ENCODE peak calls at places on chromosome 14, in ten cellular contexts. P, D, B, E, C, K, R, J, T and I are unnamed samples.

GRCh38 chr14:50524731-50525510 is 7.4 kb downstream of the MAP4K5 start:
- DNase-seq in D (no peak), K (peak), B (no peak), E (no peak), R (no peak), P (no peak), J (no peak), C (no peak), T (no peak), I (no peak)

GRCh38 chr14:93778453-93778852 is 9.8 kb downstream of the PRIMA1 start:
- DNase-seq in C (no peak), K (no peak), J (no peak), T (no peak), R (no peak), P (no peak), E (no peak), D (no peak), B (peak), I (no peak)

GRCh38 chr14:67620217-67620789 is 583 bp downstream of the ARG2 start:
- DNase-seq in D (peak), C (no peak), K (no peak), E (peak), J (no peak), B (peak), R (no peak), P (peak), T (peak), I (no peak)

GRCh38 chr14:20455355-20456300 is 602 bp downstream of the APEX1 start:
- DNase-seq in R (no peak), T (peak), B (no peak), D (peak), C (no peak), K (peak), J (peak), P (peak), E (no peak), I (no peak)

GRCh38 chr14:52080817-52081755 is 12.2 kb upstream of the NID2 start:
- DNase-seq in P (peak), B (peak), K (no peak), C (no peak), J (peak), E (no peak), R (no peak), D (peak), T (peak), I (no peak)

GRCh38 chr14:103693514-103693913 is 21.7 kb downstream of the XRCC3 start:
- DNase-seq in R (no peak), E (no peak), K (no peak), T (no peak), J (no peak), B (no peak), D (no peak), P (no peak), C (peak), I (peak)

GRCh38 chr14:68535404-68536024 is 257.4 kb downstream of the ZFP36L1 start:
- DNase-seq in B (no peak), C (no peak), J (peak), D (peak), R (no peak), P (no peak), E (no peak), T (no peak), K (no peak), I (no peak)

GRCh38 chr14:105945891-105946290 is 419.5 kb downstream of the TMEM121 start:
- DNase-seq in D (no peak), R (no peak), P (no peak), J (no peak), K (peak), E (no peak), T (no peak), B (peak), C (no peak), I (no peak)

GRCh38 chr14:75223664-75224154 is 47.3 kb upstream of the TMED10 start:
- DNase-seq in K (peak), D (no peak), T (no peak), J (no peak), B (peak), C (no peak), P (peak), R (no peak), E (peak), I (peak)

GRCh38 chr14:96434040-96434439 is 42.1 kb downstream of the AK7 start:
- DNase-seq in C (no peak), T (no peak), B (peak), P (no peak), R (no peak), K (no peak), E (no peak), D (no peak), J (no peak), I (no peak)

GRCh38 chr14:56027421-56027820 is 90.8 kb upstream of the PELI2 start:
- DNase-seq in K (no peak), P (no peak), D (no peak), E (no peak), J (no peak), B (no peak), R (no peak), T (no peak), C (no peak), I (no peak)
- TF ChIP-seq CTCF in K (no peak), P (no peak), D (no peak), E (no peak), J (no peak), B (no peak), R (no peak), T (no peak), C (no peak), I (no peak)

GRCh38 chr14:59182641-59183040 is 5.8 kb upstream of the DAAM1 start:
- DNase-seq in R (no peak), K (no peak), D (no peak), P (no peak), C (no peak), J (no peak), B (no peak), E (no peak), T (no peak), I (no peak)

GRCh38 chr14:59183150-59183549 is 5.3 kb upstream of the DAAM1 start:
- DNase-seq in D (no peak), K (no peak), E (no peak), P (no peak), R (no peak), C (no peak), T (no peak), J (no peak), B (no peak), I (no peak)

GRCh38 chr14:59186316-59186715 is 2.2 kb upstream of the DAAM1 start:
- DNase-seq in C (no peak), K (no peak), D (no peak), P (no peak), T (no peak), J (no peak), R (no peak), E (no peak), B (no peak), I (no peak)

GRCh38 chr14:59185676-59186075 is 2.8 kb upstream of the DAAM1 start:
- DNase-seq in J (no peak), R (no peak), D (no peak), P (no peak), B (no peak), E (no peak), K (no peak), C (no peak), T (no peak), I (no peak)

DNA sequence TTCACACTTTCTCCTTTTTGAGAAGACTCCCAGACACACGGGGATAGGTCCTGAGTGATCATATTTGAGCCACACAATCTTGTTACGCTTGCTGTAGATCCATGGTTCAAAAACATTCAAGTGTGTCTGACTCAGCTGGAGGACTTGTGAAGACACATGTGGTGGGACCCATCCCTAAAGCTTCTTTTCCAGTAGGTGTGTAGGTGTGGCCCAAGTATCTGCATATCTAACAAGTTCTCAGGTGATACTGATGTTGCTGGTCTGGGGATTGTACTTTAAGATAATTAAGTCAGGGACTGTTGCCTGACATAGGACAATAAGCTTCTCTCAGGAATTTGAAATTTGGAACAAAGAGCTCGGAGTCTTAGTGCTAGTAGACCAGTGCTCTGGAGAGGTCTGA is 4.1 kb upstream of the DAAM1 start:
- DNase-seq in B (no peak), T (no peak), J (no peak), D (no peak), C (no peak), P (no peak), K (no peak), R (no peak), E (no peak), I (no peak)
- H3K4me3 ChIP-seq in B (no peak), T (no peak), J (no peak), D (no peak), C (no peak), P (no peak), K (no peak), R (no peak), E (no peak), I (no peak)

DNA sequence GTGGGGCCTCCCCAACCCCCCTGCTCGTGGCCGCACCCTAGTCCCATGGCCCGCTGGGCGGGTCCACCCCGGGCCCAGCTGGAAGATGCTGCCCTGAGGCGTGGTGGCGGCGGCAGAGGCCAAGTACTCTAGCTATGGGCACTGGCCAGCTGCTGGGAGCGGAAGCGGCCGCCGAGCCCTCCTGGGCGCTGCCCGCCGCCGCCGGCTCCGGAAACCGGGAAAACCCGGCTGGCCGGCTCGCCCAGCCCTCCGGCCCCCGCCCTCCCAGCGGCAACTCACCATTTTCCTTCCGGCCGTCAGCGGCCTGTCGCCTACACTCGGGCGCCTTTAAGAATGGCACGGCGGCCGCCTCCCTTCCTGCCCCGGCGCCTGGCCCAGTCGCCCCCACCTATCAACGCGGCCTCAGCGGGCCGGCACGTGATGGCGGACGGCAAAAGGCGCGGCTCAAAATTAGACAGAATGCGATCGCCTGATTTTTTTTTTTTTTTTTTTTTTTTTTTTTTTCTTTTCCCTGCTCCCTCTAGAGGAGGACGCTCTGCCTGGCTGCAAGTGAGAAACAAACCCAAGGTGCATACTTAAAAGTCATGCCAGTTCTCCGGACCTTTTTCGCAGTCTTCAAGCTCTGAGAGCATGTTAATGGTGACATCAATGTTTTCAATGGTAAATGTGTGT is at the start of gene GMFB:
- DNase-seq in K (peak), P (peak), J (peak), E (peak), B (peak), T (peak), D (peak), R (peak), C (peak), I (peak)
- TF ChIP-seq CTCF in K (peak), P (peak), J (peak), E (peak), B (no peak), T (peak), D (peak), R (peak), C (peak), I (peak)

GRCh38 chr14:53360821-53361220 is 207.7 kb upstream of the DDHD1 start:
- DNase-seq in E (no peak), K (no peak), J (no peak), P (no peak), T (no peak), D (no peak), B (no peak), R (no peak), C (no peak), I (no peak)

GRCh38 chr14:53356361-53357150 is 203.4 kb upstream of the DDHD1 start:
- DNase-seq in D (no peak), R (no peak), C (no peak), E (no peak), K (no peak), T (no peak), B (no peak), P (no peak), J (no peak), I (no peak)

GRCh38 chr14:53358166-53358565 is 205.0 kb upstream of the DDHD1 start:
- DNase-seq in C (no peak), B (no peak), T (no peak), R (no peak), D (no peak), P (no peak), K (no peak), J (no peak), E (no peak), I (no peak)

GRCh38 chr14:53354331-53354730 is 201.2 kb upstream of the DDHD1 start:
- DNase-seq in R (no peak), P (no peak), J (no peak), B (no peak), K (no peak), C (no peak), E (no peak), D (peak), T (no peak), I (no peak)

DNA sequence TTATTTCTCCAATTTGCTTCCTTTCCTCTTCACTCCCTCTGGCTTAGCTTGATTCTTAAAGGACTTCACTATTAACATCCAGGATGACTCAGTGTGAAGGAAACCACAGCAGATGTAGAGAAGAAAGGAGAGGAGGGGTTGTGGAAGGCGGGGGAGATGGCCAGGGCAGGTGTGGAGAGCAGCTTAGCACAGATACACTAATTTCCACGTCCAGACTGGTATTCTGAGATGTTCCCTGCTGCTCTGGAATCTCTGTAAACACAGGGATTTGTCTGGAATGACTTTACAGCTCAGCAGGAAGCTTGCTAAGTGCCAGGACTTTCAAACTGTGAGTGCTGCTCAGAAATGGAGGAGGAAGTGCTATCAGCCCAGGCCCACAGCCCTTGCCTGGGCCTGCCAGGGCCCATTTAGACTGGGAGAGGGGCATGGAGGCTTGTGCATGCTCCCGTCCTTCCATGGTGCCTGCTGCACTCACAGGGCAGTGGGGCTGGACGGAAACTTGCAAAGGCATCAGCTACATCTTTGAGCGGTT is 202.5 kb upstream of the DDHD1 start:
- DNase-seq in R (no peak), E (no peak), J (peak), T (peak), C (no peak), B (no peak), K (peak), P (peak), D (peak), I (no peak)
- H3K4me3 ChIP-seq in R (no peak), E (no peak), J (no peak), T (no peak), C (no peak), B (no peak), K (no peak), P (no peak), D (no peak), I (no peak)